ENCODE peak calls at places on chromosomes 12 and 14, in six cellular contexts. G, E, K, L, P and Y are unnamed samples.

GRCh38 chr12:62767506-62767905 is 167.4 kb downstream of the PPM1H start:
- DNase-seq in G (no peak), E (no peak), K (no peak), L (no peak), P (no peak), Y (peak; percentile 8)

GRCh38 chr12:58608711-58609110 is 311.6 kb downstream of the LRIG3 start:
- DNase-seq in G (no peak), E (no peak), K (no peak), L (no peak), P (no peak), Y (no peak)

GRCh38 chr12:110861729-110862128 is 14.9 kb downstream of the CCDC63 start:
- DNase-seq in G (no peak), E (no peak), K (no peak), L (no peak), P (no peak), Y (no peak)

GRCh38 chr12:94994312-94994711 is 9.2 kb downstream of the NDUFA12 start:
- DNase-seq in G (no peak), E (no peak), K (no peak), L (peak; percentile 57), P (no peak), Y (peak; percentile 84)

GRCh38 chr12:103493199-103493598 is 2.6 kb downstream of the C12orf42 start:
- DNase-seq in G (no peak), E (no peak), K (no peak), L (no peak), P (no peak), Y (no peak)

GRCh38 chr12:104055686-104056388 is 5.8 kb upstream of the GLT8D2 start:
- DNase-seq in G (peak; percentile 97), E (no peak), K (peak; percentile 88), L (no peak), P (no peak), Y (no peak)

GRCh38 chr12:131990980-131991305 is 41.2 kb downstream of the EP400 start:
- DNase-seq in G (no peak), E (no peak), K (no peak), L (no peak), P (no peak), Y (no peak)

GRCh38 chr12:55041651-55042050 is 21.9 kb downstream of the NEUROD4 start:
- DNase-seq in G (no peak), E (no peak), K (no peak), L (no peak), P (no peak), Y (no peak)

GRCh38 chr12:124100572-124101178 is 127.7 kb downstream of the ZNF664 start:
- DNase-seq in G (no peak), E (no peak), K (no peak), L (no peak), P (no peak), Y (no peak)

GRCh38 chr12:52018448-52019122 is 11.8 kb downstream of the TAMALIN start:
- DNase-seq in G (no peak), E (no peak), K (no peak), L (no peak), P (no peak), Y (no peak)

GRCh38 chr12:47188576-47189441 is 109.0 kb upstream of the AMIGO2 start:
- DNase-seq in G (peak; percentile 65), E (no peak), K (no peak), L (no peak), P (no peak), Y (no peak)

GRCh38 chr14:92651106-92651792 is 97.2 kb downstream of the LGMN start:
- DNase-seq in G (no peak), E (no peak), K (no peak), L (no peak), P (peak; percentile 77), Y (no peak)

GRCh38 chr12:15756822-15757221 is 32.4 kb downstream of the EPS8 start:
- DNase-seq in G (no peak), E (no peak), K (no peak), L (no peak), P (no peak), Y (peak; percentile 18)

GRCh38 chr14:54444701-54445100 is 3.5 kb upstream of the CNIH1 start:
- DNase-seq in G (no peak), E (no peak), K (no peak), L (no peak), P (no peak), Y (no peak)

GRCh38 chr14:100155049-100155621 is 4.3 kb downstream of the DEGS2 start:
- DNase-seq in G (no peak), E (peak; percentile 74), K (no peak), L (peak; percentile 62), P (no peak), Y (peak; percentile 42)

GRCh38 chr14:33791971-33792370 is 158.9 kb downstream of the EGLN3 start:
- DNase-seq in G (no peak), E (no peak), K (no peak), L (no peak), P (no peak), Y (no peak)

GRCh38 chr12:117333331-117334000 is 28.0 kb downstream of the NOS1 start:
- DNase-seq in G (no peak), E (no peak), K (no peak), L (no peak), P (no peak), Y (no peak)

GRCh38 chr12:88752183-88752582 is 171.9 kb upstream of the KITLG start:
- DNase-seq in G (no peak), E (no peak), K (no peak), L (no peak), P (no peak), Y (no peak)

GRCh38 chr14:101273091-101273490 is 288.2 kb upstream of the DIO3 start:
- DNase-seq in G (no peak), E (no peak), K (no peak), L (no peak), P (no peak), Y (no peak)
- TF ChIP-seq CTCF in G (no peak), E (no peak), K (no peak), L (no peak), P (no peak), Y (no peak)

GRCh38 chr14:21098892-21099595 is 589 bp upstream of the ZNF219 start:
- DNase-seq in G (no peak), E (no peak), K (no peak), L (no peak), P (no peak), Y (no peak)
- H3K27ac ChIP-seq in G (peak overlapping the region; percentile 86), E (peak overlapping the region; percentile 84), K (peak overlapping the region; percentile 82), L (peak overlapping the region; percentile 83), P (peak overlapping the region; percentile 92), Y (peak overlapping the region; percentile 94)

GRCh38 chr12:24560192-24560591 is 388.7 kb downstream of the BCAT1 start:
- DNase-seq in G (no peak), E (no peak), K (no peak), L (no peak), P (no peak), Y (no peak)

GRCh38 chr12:24554612-24555300 is 394.1 kb downstream of the BCAT1 start:
- DNase-seq in G (no peak), E (no peak), K (no peak), L (no peak), P (no peak), Y (no peak)

GRCh38 chr12:24560867-24561266 is 388.0 kb downstream of the BCAT1 start:
- DNase-seq in G (no peak), E (no peak), K (no peak), L (no peak), P (peak; percentile 67), Y (no peak)

GRCh38 chr12:24555730-24556129 is 393.2 kb downstream of the BCAT1 start:
- DNase-seq in G (no peak), E (no peak), K (no peak), L (no peak), P (no peak), Y (no peak)

GRCh38 chr12:24557738-24558137 is 391.2 kb downstream of the BCAT1 start:
- DNase-seq in G (no peak), E (no peak), K (no peak), L (no peak), P (no peak), Y (no peak)
- TF ChIP-seq CTCF in G (no peak), E (no peak), K (no peak), L (no peak), P (no peak), Y (no peak)

DNA sequence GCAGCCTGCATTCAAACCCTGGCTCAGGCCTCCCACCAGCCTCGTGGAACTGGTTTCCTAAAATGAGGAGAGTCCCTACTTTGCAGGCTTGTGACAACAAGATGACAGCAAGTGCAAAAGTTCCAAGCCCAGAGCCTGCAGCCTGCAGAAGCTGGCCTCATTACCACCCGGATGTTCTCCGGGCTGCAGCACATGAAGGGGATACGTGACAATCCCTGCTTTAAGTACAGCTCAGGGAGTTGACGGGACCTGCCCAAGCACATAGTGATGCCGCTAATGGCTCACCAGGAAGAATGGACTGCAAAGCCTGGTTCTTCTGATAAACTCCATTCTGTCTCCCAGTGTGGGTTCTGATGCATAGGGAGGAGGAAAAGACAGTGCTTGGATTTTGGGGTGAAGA is 15.0 kb downstream of the SSH1 start:
- DNase-seq in G (no peak), E (peak; percentile 59), K (peak; percentile 40), L (no peak), P (no peak), Y (no peak)
- H3K27ac ChIP-seq in G (no peak overlapping the region), E (peak overlapping the region; percentile 46), K (peak overlapping the region; percentile 92), L (no peak overlapping the region), P (no peak overlapping the region), Y (peak overlapping the region; percentile 97)

GRCh38 chr14:90611936-90612335 is 204.3 kb downstream of the TTC7B start:
- DNase-seq in G (no peak), E (no peak), K (no peak), L (no peak), P (no peak), Y (no peak)

GRCh38 chr14:90614696-90615260 is 201.5 kb downstream of the TTC7B start:
- DNase-seq in G (no peak), E (no peak), K (no peak), L (no peak), P (no peak), Y (no peak)

GRCh38 chr14:90612801-90613200 is 203.4 kb downstream of the TTC7B start:
- DNase-seq in G (no peak), E (no peak), K (no peak), L (no peak), P (no peak), Y (no peak)

GRCh38 chr14:90613997-90614396 is 202.2 kb downstream of the TTC7B start:
- DNase-seq in G (no peak), E (no peak), K (no peak), L (no peak), P (no peak), Y (no peak)

GRCh38 chr14:90613446-90613845 is 202.8 kb downstream of the TTC7B start:
- DNase-seq in G (no peak), E (no peak), K (no peak), L (no peak), P (no peak), Y (no peak)
- TF ChIP-seq CTCF in G (no peak), E (no peak), K (no peak), L (no peak), P (no peak), Y (no peak)

DNA sequence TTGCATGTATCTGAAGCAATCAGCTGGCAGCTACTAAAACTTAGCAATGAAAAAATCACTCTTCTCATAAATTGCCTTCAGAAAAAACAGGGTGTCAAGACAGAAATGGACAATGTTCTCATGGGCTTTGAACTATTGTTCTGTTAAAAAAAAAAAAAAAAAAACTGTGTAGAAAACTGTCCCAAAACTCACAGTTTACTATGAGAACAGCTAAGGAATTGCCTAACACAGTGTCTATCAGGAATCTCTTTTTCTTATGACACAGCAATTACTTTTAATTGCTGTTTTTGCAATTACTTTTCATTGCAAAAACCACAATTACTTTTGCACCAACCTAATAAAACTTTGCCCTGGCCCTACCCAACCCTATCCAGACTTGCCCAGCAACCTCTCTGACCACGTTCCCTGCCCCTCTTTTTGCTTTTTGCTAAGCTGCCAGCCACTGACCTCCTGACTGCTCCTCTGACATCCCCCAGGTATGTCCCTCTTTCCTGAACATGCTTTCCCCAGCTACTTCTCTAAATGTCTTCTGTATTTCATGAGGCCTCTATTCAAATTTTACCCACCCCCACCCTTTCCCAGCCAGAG is 68.0 kb upstream of the SLCO1C1 start:
- DNase-seq in G (no peak), E (no peak), K (no peak), L (no peak), P (no peak), Y (no peak)
- H3K27ac ChIP-seq in G (no peak overlapping the region), E (no peak overlapping the region), K (no peak overlapping the region), L (peak overlapping the region; percentile 77), P (peak overlapping the region; percentile 44), Y (no peak overlapping the region)